ENCODE peak calls at places on chromosomes 13 and 19, in nine cellular contexts. D, W, I, T, H, R, F, G and S are unnamed samples.

GRCh38 chr13:67299731-67300130 is 69.6 kb upstream of the PCDH9 start:
- DNase-seq in D (peak; percentile 59), W (no peak), I (no peak), T (no peak), H (no peak), R (no peak), F (no peak), G (no peak), S (no peak)

GRCh38 chr19:49193822-49194394 is 36.3 kb downstream of the TRPM4 start:
- DNase-seq in D (no peak), W (no peak), I (no peak), T (no peak), H (no peak), R (no peak), F (no peak), G (no peak), S (no peak)

GRCh38 chr13:54226866-54227265 is 1198.3 kb downstream of the OLFM4 start:
- DNase-seq in D (no peak), W (no peak), I (no peak), T (no peak), H (no peak), R (no peak), F (no peak), G (no peak), S (no peak)

GRCh38 chr13:84571264-84571663 is 689.0 kb upstream of the SLITRK1 start:
- DNase-seq in D (no peak), W (no peak), I (no peak), T (no peak), H (no peak), R (no peak), F (no peak), G (no peak), S (no peak)

GRCh38 chr13:93847162-93847561 is 620.6 kb downstream of the GPC6 start:
- DNase-seq in D (peak; percentile 86), W (no peak), I (no peak), T (no peak), H (no peak), R (no peak), F (peak; percentile 42), G (no peak), S (peak; percentile 47)

GRCh38 chr19:33411621-33412180 is 38.2 kb downstream of the CEBPG start:
- DNase-seq in D (no peak), W (no peak), I (no peak), T (no peak), H (no peak), R (no peak), F (no peak), G (no peak), S (no peak)

GRCh38 chr13:38543561-38543960 is 143.3 kb upstream of the FREM2 start:
- DNase-seq in D (peak; percentile 64), W (no peak), I (no peak), T (no peak), H (no peak), R (no peak), F (no peak), G (no peak), S (no peak)

GRCh38 chr13:109148243-109148642 is 518.8 kb downstream of the MYO16 start:
- DNase-seq in D (peak; percentile 41), W (no peak), I (no peak), T (no peak), H (no peak), R (no peak), F (peak; percentile 67), G (no peak), S (peak; percentile 69)

GRCh38 chr13:59337070-59337469 is 826.7 kb downstream of the DIAPH3 start:
- DNase-seq in D (no peak), W (no peak), I (no peak), T (no peak), H (no peak), R (no peak), F (no peak), G (no peak), S (no peak)

GRCh38 chr13:30331331-30331771 is 24.0 kb upstream of the KATNAL1 start:
- DNase-seq in D (no peak), W (peak; percentile 92), I (no peak), T (no peak), H (no peak), R (peak; percentile 13), F (no peak), G (no peak), S (no peak)

GRCh38 chr13:48564046-48564445 is 31.2 kb upstream of the RCBTB2 start:
- DNase-seq in D (no peak), W (no peak), I (no peak), T (no peak), H (no peak), R (no peak), F (no peak), G (no peak), S (no peak)

GRCh38 chr19:46931197-46931596 is 70.4 kb downstream of the ARHGAP35 start:
- DNase-seq in D (no peak), W (no peak), I (no peak), T (no peak), H (no peak), R (no peak), F (no peak), G (no peak), S (no peak)

GRCh38 chr19:56955637-56956216 is 115.2 kb upstream of the PEG3 start:
- DNase-seq in D (no peak), W (no peak), I (no peak), T (no peak), H (no peak), R (no peak), F (no peak), G (no peak), S (no peak)

GRCh38 chr19:10251792-10252694 is at the start of gene MRPL4:
- DNase-seq in D (peak; percentile 97), W (peak; percentile 95), I (peak; percentile 91), T (peak; percentile 86), H (peak; percentile 90), R (peak; percentile 99), F (peak; percentile 95), G (peak; percentile 99), S (peak; percentile 98)

GRCh38 chr13:110129076-110129475 is 177.9 kb downstream of the COL4A1 start:
- DNase-seq in D (no peak), W (no peak), I (no peak), T (no peak), H (no peak), R (peak; percentile 46), F (no peak), G (no peak), S (no peak)

GRCh38 chr19:19627716-19628498 is at the start of gene LPAR2:
- DNase-seq in D (no peak), W (no peak), I (no peak), T (no peak), H (no peak), R (peak; percentile 94), F (no peak), G (peak; percentile 69), S (peak; percentile 90)

GRCh38 chr13:47548294-47548825 is 452.7 kb downstream of the SUCLA2 start:
- DNase-seq in D (no peak), W (no peak), I (no peak), T (no peak), H (no peak), R (no peak), F (no peak), G (no peak), S (no peak)

GRCh38 chr19:48511800-48512503 is at the start of gene LMTK3:
- DNase-seq in D (peak; percentile 26), W (no peak), I (no peak), T (no peak), H (no peak), R (peak; percentile 62), F (no peak), G (peak; percentile 60), S (peak; percentile 50)

GRCh38 chr13:88031980-88032562 is 360.9 kb downstream of the SLITRK5 start:
- DNase-seq in D (peak; percentile 56), W (no peak), I (no peak), T (no peak), H (no peak), R (no peak), F (no peak), G (no peak), S (peak; percentile 25)

DNA sequence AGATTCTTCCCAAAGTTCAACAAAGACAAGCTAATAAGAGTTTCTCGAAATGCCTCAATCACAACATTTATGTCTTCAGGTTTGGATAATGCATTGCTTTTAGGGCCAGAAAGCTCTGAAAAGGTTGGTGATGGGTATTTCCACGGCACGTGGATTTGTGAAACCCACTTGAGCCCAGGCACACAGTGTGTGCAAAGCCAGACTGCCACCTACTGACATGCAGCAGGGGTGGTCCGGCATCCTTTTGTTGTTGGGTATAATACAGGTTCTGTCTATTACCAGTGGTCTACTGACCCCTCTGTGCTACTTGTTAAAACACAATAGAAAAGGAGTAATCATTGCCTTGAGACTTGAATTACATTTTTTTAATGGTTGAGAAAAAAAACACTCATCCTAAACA is 225.6 kb downstream of the RAP2A start:
- DNase-seq in D (no peak), W (no peak), I (no peak), T (no peak), H (no peak), R (no peak), F (peak; percentile 1), G (peak; percentile 48), S (no peak)
- TF ChIP-seq CTCF in D (no peak), W (no peak), I (peak; percentile 67), T (no peak), H (peak; percentile 47), R (no peak), F (peak; percentile 54), G (peak; percentile 52), S (no peak)

DNA sequence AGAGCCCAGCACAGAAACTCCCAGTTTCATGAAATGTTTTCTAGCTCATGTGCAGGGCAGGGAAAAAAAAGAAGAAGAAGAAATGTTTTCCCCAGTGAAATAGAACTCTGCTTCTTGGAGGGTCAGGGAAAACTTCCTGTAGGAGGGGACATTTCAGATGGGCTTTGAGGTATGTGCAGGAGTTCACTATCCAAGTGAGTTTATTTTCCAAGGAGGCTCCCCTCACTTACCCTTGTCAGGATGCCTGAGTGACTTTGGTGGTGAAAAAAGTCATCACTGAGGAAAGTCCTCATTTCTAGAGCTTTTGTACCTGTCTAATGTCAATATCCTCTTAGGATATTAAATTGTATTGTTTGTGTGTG is 644 bp upstream of the C3 start:
- DNase-seq in D (no peak), W (no peak), I (no peak), T (no peak), H (no peak), R (no peak), F (no peak), G (no peak), S (no peak)
- H3K27ac ChIP-seq in D (no peak overlapping the region), W (peak overlapping the region; percentile 49), I (no peak overlapping the region), T (peak overlapping the region; percentile 65), H (no peak overlapping the region), R (peak overlapping the region; percentile 78), F (no peak overlapping the region), G (no peak overlapping the region), S (peak overlapping the region; percentile 90)

DNA sequence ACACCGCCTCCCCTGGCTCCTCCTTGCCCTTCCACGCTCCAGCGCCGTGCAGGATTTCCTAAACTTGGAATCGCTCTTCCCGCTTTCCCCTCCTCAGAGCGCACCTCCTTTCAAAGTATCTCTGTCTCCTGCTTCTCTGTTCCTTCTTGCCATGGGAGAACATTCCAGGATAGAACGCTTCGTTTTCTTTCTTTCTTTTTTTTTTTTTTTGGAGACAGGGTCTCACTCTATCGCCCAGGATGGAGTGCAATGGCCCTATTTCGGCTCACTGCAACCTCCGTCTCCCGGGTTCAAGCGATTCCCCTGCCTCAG is 574 bp upstream of the XPO4 start:
- DNase-seq in D (no peak), W (no peak), I (no peak), T (no peak), H (no peak), R (no peak), F (no peak), G (no peak), S (no peak)
- TF ChIP-seq CTCF in D (no peak), W (no peak), I (no peak), T (no peak), H (no peak), R (no peak), F (no peak), G (no peak), S (no peak)

GRCh38 chr13:27678306-27679040 is 56.8 kb downstream of the POLR1D start:
- DNase-seq in D (no peak), W (no peak), I (no peak), T (no peak), H (no peak), R (no peak), F (no peak), G (no peak), S (peak; percentile 16)
- H3K27ac ChIP-seq in D (no peak overlapping the region), W (no peak overlapping the region), I (no peak overlapping the region), T (no peak overlapping the region), H (no peak overlapping the region), R (no peak overlapping the region), F (no peak overlapping the region), G (no peak overlapping the region), S (no peak overlapping the region)